ENCODE peak calls at places on chromosomes 4 and X, in four cellular contexts. G is SK-N-SH, N is K562, A is WTC11. H is an unnamed sample.

GRCh38 chr4:123505077-123505456 is 108.5 kb downstream of the SPRY1 start:
- DNase-seq in G (no peak), N (no peak), A (no peak), H (no peak)

GRCh38 chrX:9677098-9677739 is 88.4 kb downstream of the GPR143 start:
- DNase-seq in G (no peak), N (no peak), A (no peak), H (peak; percentile 89)

GRCh38 chr4:1026115-1026514 is 14.7 kb downstream of the FGFRL1 start:
- DNase-seq in G (peak; percentile 67), N (peak; percentile 44), A (peak; percentile 53), H (peak; percentile 56)

GRCh38 chr4:146158036-146158745 is 17.3 kb upstream of the LSM6 start:
- DNase-seq in G (no peak), N (no peak), A (no peak), H (no peak)

GRCh38 chrX:97882306-97882705 is 998.6 kb downstream of the RPA4 start:
- DNase-seq in G (no peak), N (no peak), A (no peak), H (no peak)

GRCh38 chrX:1673337-1673736 is 58.5 kb downstream of the ASMT start:
- DNase-seq in G (peak; percentile 29), N (peak; percentile 49), A (peak; percentile 67), H (no peak)

GRCh38 chr4:14906805-14907204 is 95.5 kb upstream of the CPEB2 start:
- DNase-seq in G (no peak), N (no peak), A (no peak), H (no peak)

GRCh38 chr4:52987401-52988056 is 125.4 kb downstream of the RASL11B start:
- DNase-seq in G (no peak), N (no peak), A (no peak), H (no peak)

GRCh38 chrX:93468075-93468474 is 205.3 kb downstream of the NAP1L3 start:
- DNase-seq in G (no peak), N (no peak), A (no peak), H (no peak)

GRCh38 chrX:100615015-100615414 is 21.6 kb downstream of the TSPAN6 start:
- DNase-seq in G (peak; percentile 37), N (peak; percentile 6), A (no peak), H (peak; percentile 32)

GRCh38 chr4:183408791-183409190 is 35.6 kb upstream of the CDKN2AIP start:
- DNase-seq in G (no peak), N (no peak), A (no peak), H (no peak)

GRCh38 chr4:80189956-80190671 is 7.2 kb upstream of the PRDM8 start:
- DNase-seq in G (no peak), N (no peak), A (peak; percentile 76), H (no peak)

GRCh38 chr4:100795581-100795980 is 277.8 kb upstream of the EMCN start:
- DNase-seq in G (no peak), N (no peak), A (no peak), H (no peak)

GRCh38 chrX:22559506-22559905 is 286.8 kb downstream of the CBLL2 start:
- DNase-seq in G (no peak), N (no peak), A (no peak), H (no peak)
- TF ChIP-seq USF1 in G (no peak), N (no peak), A (no peak), H (no peak)

GRCh38 chr4:99400831-99401230 is 34.3 kb downstream of the ADH7 start:
- DNase-seq in G (no peak), N (no peak), A (no peak), H (no peak)
- TF ChIP-seq USF1 in G (no peak), N (no peak), A (no peak), H (no peak)

GRCh38 chrX:81261576-81261975 is 59.7 kb downstream of the SH3BGRL start:
- DNase-seq in G (no peak), N (no peak), A (no peak), H (no peak)
- TF ChIP-seq USF1 in G (no peak), N (no peak), A (no peak), H (no peak)

GRCh38 chr4:7893539-7893938 is 46.1 kb downstream of the AFAP1 start:
- DNase-seq in G (no peak), N (no peak), A (no peak), H (no peak)

GRCh38 chr4:7887415-7887814 is 52.2 kb downstream of the AFAP1 start:
- DNase-seq in G (no peak), N (no peak), A (no peak), H (no peak)

GRCh38 chr4:7894098-7894676 is 45.5 kb downstream of the AFAP1 start:
- DNase-seq in G (no peak), N (no peak), A (no peak), H (no peak)

GRCh38 chr4:7892212-7893019 is 47.2 kb downstream of the AFAP1 start:
- DNase-seq in G (peak; percentile 62), N (no peak), A (peak; percentile 37), H (no peak)

DNA sequence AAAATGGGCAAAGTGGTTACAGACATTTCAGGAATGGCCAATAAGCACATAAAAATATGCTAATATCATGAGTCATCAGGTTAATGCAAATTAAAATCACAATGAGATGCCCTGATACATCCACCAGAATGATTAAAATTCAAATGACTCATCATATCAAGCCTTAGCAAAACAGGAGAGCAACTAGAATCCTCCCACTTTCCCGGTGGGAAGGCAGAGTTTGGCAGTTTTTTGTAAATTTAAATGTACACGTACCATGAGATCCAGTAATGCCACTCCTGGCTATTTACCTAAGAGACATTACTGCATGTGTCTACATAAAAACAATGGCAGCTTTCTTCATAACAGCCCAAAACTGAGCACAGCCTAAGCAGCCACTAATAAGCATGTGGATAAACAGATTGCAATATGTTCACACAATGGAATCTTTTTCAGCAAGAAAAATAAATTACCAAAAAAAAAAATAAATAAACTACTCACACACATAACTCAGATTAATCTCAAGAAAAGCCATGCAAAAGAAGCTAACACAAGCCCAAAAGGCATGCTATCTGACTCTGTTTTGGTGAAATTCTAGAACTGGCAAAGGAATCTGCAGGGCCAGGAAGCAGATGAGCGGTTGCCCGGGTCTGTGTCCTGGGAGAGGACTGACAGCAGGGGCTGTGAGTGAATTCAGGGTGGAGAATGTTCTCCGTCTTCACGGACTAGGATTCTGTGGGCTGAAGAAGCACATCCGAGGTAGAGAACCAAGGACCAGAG is 48.8 kb downstream of the AFAP1 start:
- DNase-seq in G (no peak), N (no peak), A (no peak), H (no peak)
- TF ChIP-seq USF1 in G (no peak), N (no peak), A (no peak), H (no peak)

GRCh38 chrX:131818297-131818936 is 204.7 kb upstream of the STK26 start:
- DNase-seq in G (no peak), N (no peak), A (no peak), H (no peak)

GRCh38 chrX:131816551-131817136 is 206.5 kb upstream of the STK26 start:
- DNase-seq in G (peak; percentile 51), N (no peak), A (no peak), H (peak; percentile 90)

DNA sequence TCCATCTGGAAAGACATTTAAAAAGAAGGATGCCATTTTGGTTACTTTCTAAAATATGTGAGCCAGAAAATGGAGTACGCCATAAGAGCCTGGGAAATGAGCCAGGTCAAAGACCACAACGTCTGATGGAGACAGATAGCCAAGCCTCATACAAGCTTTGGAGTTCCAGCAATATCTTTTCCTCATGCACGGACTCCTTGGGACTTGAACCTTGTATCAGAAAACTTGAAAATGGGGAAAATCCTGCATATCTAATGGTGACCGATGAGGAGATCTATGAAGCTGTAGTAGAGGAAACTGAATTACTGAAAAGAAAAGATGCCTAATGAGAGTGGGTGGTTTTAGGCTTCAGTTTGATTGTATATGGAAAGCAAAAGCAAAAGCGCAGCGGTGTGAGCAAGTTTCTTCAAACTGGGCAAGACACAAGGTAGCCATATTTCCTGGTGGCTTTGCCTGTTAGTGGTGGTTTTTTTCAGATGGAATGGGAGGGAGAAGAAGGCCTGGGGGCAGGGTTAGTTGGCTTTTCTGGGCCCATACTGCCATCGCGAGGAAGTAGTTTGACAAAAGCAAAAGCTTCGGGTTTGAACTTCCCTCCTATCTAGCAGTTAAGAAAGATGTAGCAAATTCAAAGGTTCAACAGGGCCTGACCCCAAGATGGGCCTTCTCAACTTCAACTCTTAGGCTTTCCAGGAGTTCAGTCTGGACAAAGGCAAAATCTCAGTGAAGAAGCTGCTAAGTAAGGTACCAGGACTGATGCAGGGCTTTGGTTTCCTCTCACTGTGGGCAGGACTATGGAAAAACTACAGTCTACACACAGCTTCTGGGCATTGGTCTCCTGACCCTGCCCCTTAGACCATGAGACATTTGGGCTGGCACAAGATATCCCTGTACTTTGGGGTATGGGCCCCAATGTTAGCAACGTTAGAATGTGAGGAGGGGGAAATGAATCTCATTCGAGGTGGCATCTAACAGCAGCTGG is 210.0 kb upstream of the STK26 start:
- DNase-seq in G (peak; percentile 36), N (peak; percentile 71), A (no peak), H (peak; percentile 92)
- TF ChIP-seq USF1 in G (no peak), N (no peak), A (no peak), H (no peak)

GRCh38 chr4:156941940-156942548 is 29.6 kb downstream of the PDGFC start:
- DNase-seq in G (no peak), N (no peak), A (peak; percentile 35), H (no peak)
- TF ChIP-seq USF1 in G (no peak), N (no peak), A (no peak), H (no peak)

DNA sequence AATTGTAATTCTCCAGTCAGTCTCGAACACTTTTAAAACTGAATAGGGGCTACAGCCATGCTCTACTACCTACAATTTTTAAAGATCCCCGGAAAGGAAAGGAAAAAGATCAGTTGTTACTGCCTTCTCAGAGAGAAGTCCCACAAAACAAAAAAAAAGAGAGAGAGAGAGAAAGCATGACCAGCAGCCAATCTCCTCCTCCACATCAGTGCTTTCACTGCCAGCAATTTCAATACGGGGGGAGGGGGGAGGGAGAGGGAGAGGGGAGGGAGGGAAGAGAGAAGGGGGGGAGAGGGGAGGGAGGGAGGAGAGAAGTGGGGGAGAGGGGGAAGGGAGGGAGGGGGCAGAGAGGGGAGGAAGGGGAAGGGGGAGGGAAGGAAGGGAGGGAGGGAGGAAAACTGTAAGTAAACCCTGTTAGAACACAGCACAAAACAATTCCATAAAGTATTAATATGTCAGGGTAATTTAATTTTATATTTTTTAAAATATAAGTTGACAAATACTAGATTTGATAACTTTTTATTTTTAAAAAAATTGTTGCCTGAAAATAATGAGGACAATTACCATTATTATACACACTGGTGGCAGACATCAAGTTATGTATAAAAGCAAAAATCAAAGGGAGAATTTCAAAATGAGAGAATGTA is 108.0 kb downstream of the LRBA start:
- DNase-seq in G (no peak), N (peak; percentile 66), A (no peak), H (no peak)
- TF ChIP-seq USF1 in G (no peak), N (no peak), A (no peak), H (no peak)

DNA sequence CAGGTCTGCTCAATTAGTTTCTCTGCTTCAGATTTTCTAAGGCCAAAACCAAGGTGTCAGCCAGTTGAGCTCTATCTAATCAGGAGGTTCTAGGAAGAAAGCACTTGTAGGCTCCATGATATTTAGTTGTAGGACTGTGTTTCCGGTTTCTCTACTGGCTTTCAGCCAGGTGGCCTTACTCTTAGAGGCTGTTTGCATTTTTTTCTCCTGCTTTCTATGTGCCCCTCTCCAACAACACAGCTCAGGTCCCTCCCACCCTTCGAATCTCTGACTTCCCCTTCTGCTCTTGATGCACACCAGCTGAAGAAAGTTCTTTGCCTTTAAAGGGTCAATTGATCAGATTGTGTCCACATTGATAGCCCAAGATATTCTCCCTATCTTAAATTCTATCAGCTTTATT is 245.2 kb downstream of the RAB28 start:
- DNase-seq in G (no peak), N (peak; percentile 12), A (no peak), H (no peak)
- TF ChIP-seq USF1 in G (no peak), N (no peak), A (no peak), H (no peak)

GRCh38 chrX:23779025-23779424 is 3.9 kb upstream of the SAT1 start:
- DNase-seq in G (no peak), N (no peak), A (no peak), H (no peak)
- TF ChIP-seq USF1 in G (no peak), N (no peak), A (no peak), H (no peak)

GRCh38 chr4:84870398-84871163 is 95.9 kb downstream of the WDFY3 start:
- DNase-seq in G (peak; percentile 9), N (peak; percentile 15), A (peak; percentile 35), H (no peak)
- TF ChIP-seq USF1 in G (no peak), N (no peak), A (no peak), H (no peak)

H was measured in GM12878.